ENCODE peak calls at places on chromosome 21, in ten cellular contexts. One of them, this sample, is unnamed.

GRCh38 chr21:42061195-42061865 is 9.8 kb upstream of the UMODL1 start:
- DNase-seq in OCI-LY7: peak; percentile 96
- DNase-seq in ovary: no peak
- DNase-seq in H1: no peak
- DNase-seq in fibroblast of lung: no peak
- DNase-seq in colonic mucosa: peak; percentile 41
- DNase-seq in transverse colon: peak; percentile 70
- DNase-seq in H9: no peak
- DNase-seq in endothelial cell of umbilical vein: no peak
- DNase-seq in spleen: peak; percentile 90
- DNase-seq in this sample: peak; percentile 78

GRCh38 chr21:32494946-32495703 is 82.6 kb downstream of the EVA1C start:
- DNase-seq in OCI-LY7: no peak
- DNase-seq in ovary: no peak
- DNase-seq in H1: no peak
- DNase-seq in fibroblast of lung: peak; percentile 89
- DNase-seq in colonic mucosa: no peak
- DNase-seq in transverse colon: no peak
- DNase-seq in H9: no peak
- DNase-seq in endothelial cell of umbilical vein: peak; percentile 91
- DNase-seq in spleen: no peak
- DNase-seq in this sample: peak; percentile 20

GRCh38 chr21:46667735-46668380 is 32.4 kb downstream of the PRMT2 start:
- DNase-seq in OCI-LY7: no peak
- DNase-seq in ovary: no peak
- DNase-seq in H1: peak; percentile 73
- DNase-seq in fibroblast of lung: peak; percentile 69
- DNase-seq in colonic mucosa: no peak
- DNase-seq in transverse colon: no peak
- DNase-seq in H9: peak; percentile 74
- DNase-seq in endothelial cell of umbilical vein: peak; percentile 22
- DNase-seq in spleen: no peak
- DNase-seq in this sample: no peak

GRCh38 chr21:39612233-39613028 is at the start of gene B3GALT5:
- DNase-seq in OCI-LY7: no peak
- DNase-seq in ovary: peak; percentile 36
- DNase-seq in H1: peak; percentile 80
- DNase-seq in fibroblast of lung: peak; percentile 72
- DNase-seq in colonic mucosa: peak; percentile 58
- DNase-seq in transverse colon: peak; percentile 26
- DNase-seq in H9: peak; percentile 77
- DNase-seq in endothelial cell of umbilical vein: no peak
- DNase-seq in spleen: no peak
- DNase-seq in this sample: no peak

GRCh38 chr21:43304621-43305335 is 122.2 kb downstream of the SIK1 start:
- DNase-seq in OCI-LY7: no peak
- DNase-seq in ovary: no peak
- DNase-seq in H1: no peak
- DNase-seq in fibroblast of lung: no peak
- DNase-seq in colonic mucosa: no peak
- DNase-seq in transverse colon: no peak
- DNase-seq in H9: no peak
- DNase-seq in endothelial cell of umbilical vein: no peak
- DNase-seq in spleen: peak; percentile 71
- DNase-seq in this sample: peak; percentile 27

GRCh38 chr21:42092805-42093590 is 21.9 kb downstream of the UMODL1 start:
- DNase-seq in OCI-LY7: no peak
- DNase-seq in ovary: no peak
- DNase-seq in H1: no peak
- DNase-seq in fibroblast of lung: peak; percentile 72
- DNase-seq in colonic mucosa: no peak
- DNase-seq in transverse colon: no peak
- DNase-seq in H9: no peak
- DNase-seq in endothelial cell of umbilical vein: no peak
- DNase-seq in spleen: no peak
- DNase-seq in this sample: no peak

GRCh38 chr21:45140346-45140940 is 66.1 kb downstream of the ADARB1 start:
- DNase-seq in OCI-LY7: peak; percentile 84
- DNase-seq in ovary: peak; percentile 65
- DNase-seq in H1: peak; percentile 73
- DNase-seq in fibroblast of lung: peak; percentile 92
- DNase-seq in colonic mucosa: peak; percentile 74
- DNase-seq in transverse colon: peak; percentile 77
- DNase-seq in H9: peak; percentile 92
- DNase-seq in endothelial cell of umbilical vein: peak; percentile 88
- DNase-seq in spleen: peak; percentile 86
- DNase-seq in this sample: peak; percentile 87

GRCh38 chr21:46018615-46019014 is 37.0 kb downstream of the COL6A1 start:
- DNase-seq in OCI-LY7: no peak
- DNase-seq in ovary: no peak
- DNase-seq in H1: no peak
- DNase-seq in fibroblast of lung: no peak
- DNase-seq in colonic mucosa: no peak
- DNase-seq in transverse colon: no peak
- DNase-seq in H9: no peak
- DNase-seq in endothelial cell of umbilical vein: no peak
- DNase-seq in spleen: no peak
- DNase-seq in this sample: no peak

GRCh38 chr21:41781047-41781405 is 14.2 kb upstream of the RIPK4 start:
- DNase-seq in OCI-LY7: no peak
- DNase-seq in ovary: no peak
- DNase-seq in H1: no peak
- DNase-seq in fibroblast of lung: no peak
- DNase-seq in colonic mucosa: no peak
- DNase-seq in transverse colon: no peak
- DNase-seq in H9: no peak
- DNase-seq in endothelial cell of umbilical vein: no peak
- DNase-seq in spleen: no peak
- DNase-seq in this sample: no peak

GRCh38 chr21:42358937-42359336 is 7.4 kb downstream of the TFF1 start:
- DNase-seq in OCI-LY7: no peak
- DNase-seq in ovary: no peak
- DNase-seq in H1: no peak
- DNase-seq in fibroblast of lung: no peak
- DNase-seq in colonic mucosa: no peak
- DNase-seq in transverse colon: no peak
- DNase-seq in H9: no peak
- DNase-seq in endothelial cell of umbilical vein: no peak
- DNase-seq in spleen: peak; percentile 16
- DNase-seq in this sample: no peak

GRCh38 chr21:33642896-33643657 is 776 bp downstream of the ITSN1 start:
- DNase-seq in OCI-LY7: peak; percentile 19
- DNase-seq in ovary: peak; percentile 33
- DNase-seq in H1: peak; percentile 58
- DNase-seq in fibroblast of lung: peak; percentile 38
- DNase-seq in colonic mucosa: peak; percentile 49
- DNase-seq in transverse colon: peak; percentile 48
- DNase-seq in H9: peak; percentile 42
- DNase-seq in endothelial cell of umbilical vein: peak; percentile 54
- DNase-seq in spleen: peak; percentile 89
- DNase-seq in this sample: peak; percentile 69

GRCh38 chr21:46096997-46097825 is 701 bp upstream of the COL6A2 start:
- DNase-seq in OCI-LY7: no peak
- DNase-seq in ovary: peak; percentile 37
- DNase-seq in H1: peak; percentile 53
- DNase-seq in fibroblast of lung: no peak
- DNase-seq in colonic mucosa: peak; percentile 17
- DNase-seq in transverse colon: peak; percentile 8
- DNase-seq in H9: peak; percentile 44
- DNase-seq in endothelial cell of umbilical vein: no peak
- DNase-seq in spleen: peak; percentile 70
- DNase-seq in this sample: peak; percentile 76

GRCh38 chr21:45328198-45329087 is 40.7 kb upstream of the POFUT2 start:
- DNase-seq in OCI-LY7: no peak
- DNase-seq in ovary: peak; percentile 29
- DNase-seq in H1: no peak
- DNase-seq in fibroblast of lung: no peak
- DNase-seq in colonic mucosa: no peak
- DNase-seq in transverse colon: no peak
- DNase-seq in H9: no peak
- DNase-seq in endothelial cell of umbilical vein: no peak
- DNase-seq in spleen: peak; percentile 71
- DNase-seq in this sample: peak; percentile 66

GRCh38 chr21:43193088-43193650 is 24.4 kb downstream of the CRYAA start:
- DNase-seq in OCI-LY7: no peak
- DNase-seq in ovary: no peak
- DNase-seq in H1: no peak
- DNase-seq in fibroblast of lung: no peak
- DNase-seq in colonic mucosa: no peak
- DNase-seq in transverse colon: no peak
- DNase-seq in H9: peak; percentile 21
- DNase-seq in endothelial cell of umbilical vein: no peak
- DNase-seq in spleen: no peak
- DNase-seq in this sample: no peak

GRCh38 chr21:40054403-40054802 is 187.2 kb downstream of the PCP4 start:
- DNase-seq in OCI-LY7: no peak
- DNase-seq in ovary: no peak
- DNase-seq in H1: no peak
- DNase-seq in fibroblast of lung: peak; percentile 36
- DNase-seq in colonic mucosa: peak; percentile 75
- DNase-seq in transverse colon: peak; percentile 68
- DNase-seq in H9: no peak
- DNase-seq in endothelial cell of umbilical vein: no peak
- DNase-seq in spleen: no peak
- DNase-seq in this sample: peak; percentile 94

GRCh38 chr21:15255359-15256157 is 190.8 kb upstream of the NRIP1 start:
- DNase-seq in OCI-LY7: no peak
- DNase-seq in ovary: no peak
- DNase-seq in H1: no peak
- DNase-seq in fibroblast of lung: no peak
- DNase-seq in colonic mucosa: no peak
- DNase-seq in transverse colon: no peak
- DNase-seq in H9: no peak
- DNase-seq in endothelial cell of umbilical vein: no peak
- DNase-seq in spleen: no peak
- DNase-seq in this sample: no peak

GRCh38 chr21:42004406-42005199 is 5.6 kb downstream of the ZBTB21 start:
- DNase-seq in OCI-LY7: no peak
- DNase-seq in ovary: no peak
- DNase-seq in H1: peak; percentile 4
- DNase-seq in fibroblast of lung: no peak
- DNase-seq in colonic mucosa: no peak
- DNase-seq in transverse colon: no peak
- DNase-seq in H9: no peak
- DNase-seq in endothelial cell of umbilical vein: no peak
- DNase-seq in spleen: no peak
- DNase-seq in this sample: no peak

GRCh38 chr21:27269646-27270045 is 302.8 kb upstream of the ADAMTS5 start:
- DNase-seq in OCI-LY7: no peak
- DNase-seq in ovary: no peak
- DNase-seq in H1: no peak
- DNase-seq in fibroblast of lung: peak; percentile 89
- DNase-seq in colonic mucosa: no peak
- DNase-seq in transverse colon: no peak
- DNase-seq in H9: no peak
- DNase-seq in endothelial cell of umbilical vein: peak; percentile 9
- DNase-seq in spleen: no peak
- DNase-seq in this sample: no peak

GRCh38 chr21:25573409-25574206 is 33.7 kb downstream of the MRPL39 start:
- DNase-seq in OCI-LY7: peak; percentile 80
- DNase-seq in ovary: no peak
- DNase-seq in H1: no peak
- DNase-seq in fibroblast of lung: peak; percentile 98
- DNase-seq in colonic mucosa: no peak
- DNase-seq in transverse colon: no peak
- DNase-seq in H9: no peak
- DNase-seq in endothelial cell of umbilical vein: peak; percentile 86
- DNase-seq in spleen: no peak
- DNase-seq in this sample: no peak
- H3K27ac ChIP-seq in OCI-LY7: peak overlapping the region; percentile 85
- H3K27ac ChIP-seq in ovary: no peak overlapping the region
- H3K27ac ChIP-seq in H1: no peak overlapping the region
- H3K27ac ChIP-seq in fibroblast of lung: peak overlapping the region; percentile 50
- H3K27ac ChIP-seq in colonic mucosa: peak overlapping the region; percentile 10
- H3K27ac ChIP-seq in transverse colon: peak overlapping the region; percentile 1
- H3K27ac ChIP-seq in H9: no peak overlapping the region
- H3K27ac ChIP-seq in endothelial cell of umbilical vein: peak overlapping the region; percentile 80
- H3K27ac ChIP-seq in spleen: peak overlapping the region; percentile 33
- H3K27ac ChIP-seq in this sample: no peak overlapping the region

GRCh38 chr21:30747159-30747558 is at the start of gene KRTAP21-2:
- DNase-seq in OCI-LY7: no peak
- DNase-seq in ovary: no peak
- DNase-seq in H1: no peak
- DNase-seq in fibroblast of lung: no peak
- DNase-seq in colonic mucosa: no peak
- DNase-seq in transverse colon: no peak
- DNase-seq in H9: no peak
- DNase-seq in endothelial cell of umbilical vein: no peak
- DNase-seq in spleen: no peak
- DNase-seq in this sample: no peak
- H3K9me3 ChIP-seq in OCI-LY7: no peaks in the 10 kb centered on the region
- H3K9me3 ChIP-seq in ovary: no peaks in the 10 kb centered on the region
- H3K9me3 ChIP-seq in H1: no peaks in the 10 kb centered on the region
- H3K9me3 ChIP-seq in fibroblast of lung: no peaks in the 10 kb centered on the region
- H3K9me3 ChIP-seq in colonic mucosa: no peaks in the 10 kb centered on the region
- H3K9me3 ChIP-seq in transverse colon: no peaks in the 10 kb centered on the region
- H3K9me3 ChIP-seq in H9: no peaks in the 10 kb centered on the region
- H3K9me3 ChIP-seq in endothelial cell of umbilical vein: peaks cover 7% of the 10 kb centered on the region
- H3K9me3 ChIP-seq in spleen: no peaks in the 10 kb centered on the region
- H3K9me3 ChIP-seq in this sample: no peaks in the 10 kb centered on the region

DNA sequence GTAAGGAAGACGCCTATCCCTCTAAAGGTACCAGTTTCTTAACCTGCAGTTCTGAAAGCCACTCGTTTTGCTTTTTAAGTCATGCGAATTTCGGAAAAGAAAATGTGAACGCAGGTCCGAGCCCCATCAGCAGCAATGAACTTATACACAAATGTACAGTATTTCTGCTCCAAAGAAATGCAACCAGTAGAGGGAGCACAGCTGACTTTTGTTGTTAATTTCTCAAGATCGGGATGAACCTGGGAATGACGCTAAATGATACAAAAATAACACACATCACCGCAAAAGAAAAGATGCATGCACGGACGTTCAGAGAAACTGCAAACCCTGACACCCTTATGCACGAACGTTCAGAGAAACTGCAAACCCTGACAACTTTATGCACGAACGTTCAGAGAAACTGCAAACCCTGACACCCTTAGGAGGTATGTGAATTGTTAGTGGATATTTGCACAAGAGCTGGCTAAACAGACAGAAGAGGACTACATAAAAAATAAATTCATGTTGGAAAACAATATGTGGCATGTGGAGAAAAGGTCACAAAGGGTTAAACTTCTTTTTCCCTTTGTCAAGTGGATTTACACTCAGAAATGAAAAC is 3.5 kb upstream of the TIAM1 start:
- DNase-seq in OCI-LY7: peak; percentile 35
- DNase-seq in ovary: no peak
- DNase-seq in H1: no peak
- DNase-seq in fibroblast of lung: no peak
- DNase-seq in colonic mucosa: no peak
- DNase-seq in transverse colon: no peak
- DNase-seq in H9: no peak
- DNase-seq in endothelial cell of umbilical vein: no peak
- DNase-seq in spleen: no peak
- DNase-seq in this sample: no peak
- TF ChIP-seq CTCF in OCI-LY7: peak; percentile 81
- TF ChIP-seq CTCF in ovary: no peak
- TF ChIP-seq CTCF in H1: peak; percentile 41
- TF ChIP-seq CTCF in fibroblast of lung: peak; percentile 70
- TF ChIP-seq CTCF in colonic mucosa: peak; percentile 30
- TF ChIP-seq CTCF in transverse colon: no peak
- TF ChIP-seq CTCF in H9: peak; percentile 57
- TF ChIP-seq CTCF in endothelial cell of umbilical vein: no peak
- TF ChIP-seq CTCF in spleen: no peak
- TF ChIP-seq CTCF in this sample: peak; percentile 19

GRCh38 chr21:26060335-26061115 is 110.0 kb downstream of the APP start:
- DNase-seq in OCI-LY7: no peak
- DNase-seq in ovary: no peak
- DNase-seq in H1: no peak
- DNase-seq in fibroblast of lung: no peak
- DNase-seq in colonic mucosa: no peak
- DNase-seq in transverse colon: no peak
- DNase-seq in H9: no peak
- DNase-seq in endothelial cell of umbilical vein: no peak
- DNase-seq in spleen: no peak
- DNase-seq in this sample: no peak
- H3K27ac ChIP-seq in OCI-LY7: no peak overlapping the region
- H3K27ac ChIP-seq in ovary: no peak overlapping the region
- H3K27ac ChIP-seq in H1: no peak overlapping the region
- H3K27ac ChIP-seq in fibroblast of lung: no peak overlapping the region
- H3K27ac ChIP-seq in colonic mucosa: no peak overlapping the region
- H3K27ac ChIP-seq in transverse colon: no peak overlapping the region
- H3K27ac ChIP-seq in H9: no peak overlapping the region
- H3K27ac ChIP-seq in endothelial cell of umbilical vein: no peak overlapping the region
- H3K27ac ChIP-seq in spleen: no peak overlapping the region
- H3K27ac ChIP-seq in this sample: peak overlapping the region; percentile 34

This sample was measured in sigmoid colon.